ENCODE peak calls at places on chromosomes 6 and 20, in five cellular contexts. One of them, this sample, is unnamed.

GRCh38 chr20:38748863-38749153 is 548 bp downstream of the ACTR5 start:
- DNase-seq in GM10248: no peak
- DNase-seq in neuronal stem cell: no peak
- DNase-seq in hypothalamus: no peak
- DNase-seq in mesothelial cell of epicardium: no peak
- DNase-seq in this sample: no peak

GRCh38 chr6:113585246-113585645 is 271.9 kb upstream of the MARCKS start:
- DNase-seq in hypothalamus: no peak
- DNase-seq in GM10248: no peak
- DNase-seq in neuronal stem cell: no peak
- DNase-seq in mesothelial cell of epicardium: no peak
- DNase-seq in this sample: no peak

GRCh38 chr6:129498950-129499870 is 210.8 kb downstream of the ARHGAP18 start:
- DNase-seq in neuronal stem cell: peak; percentile 62
- DNase-seq in hypothalamus: no peak
- DNase-seq in mesothelial cell of epicardium: no peak
- DNase-seq in GM10248: peak; percentile 32
- DNase-seq in this sample: no peak

GRCh38 chr6:144912474-144912873 is 627.3 kb downstream of the UTRN start:
- DNase-seq in GM10248: no peak
- DNase-seq in mesothelial cell of epicardium: no peak
- DNase-seq in neuronal stem cell: no peak
- DNase-seq in hypothalamus: no peak
- DNase-seq in this sample: peak; percentile 22

GRCh38 chr20:63100926-63101699 is 94.3 kb upstream of the BHLHE23 start:
- DNase-seq in GM10248: no peak
- DNase-seq in mesothelial cell of epicardium: no peak
- DNase-seq in hypothalamus: no peak
- DNase-seq in neuronal stem cell: no peak
- DNase-seq in this sample: no peak

GRCh38 chr20:49166534-49167449 is 21.3 kb downstream of the STAU1 start:
- DNase-seq in neuronal stem cell: no peak
- DNase-seq in mesothelial cell of epicardium: no peak
- DNase-seq in GM10248: peak; percentile 50
- DNase-seq in hypothalamus: no peak
- DNase-seq in this sample: no peak

GRCh38 chr6:11366934-11367637 is 134.6 kb upstream of the NEDD9 start:
- DNase-seq in GM10248: no peak
- DNase-seq in mesothelial cell of epicardium: no peak
- DNase-seq in hypothalamus: no peak
- DNase-seq in neuronal stem cell: peak; percentile 23
- DNase-seq in this sample: no peak

GRCh38 chr6:12440981-12441380 is 150.8 kb downstream of the EDN1 start:
- DNase-seq in hypothalamus: no peak
- DNase-seq in GM10248: no peak
- DNase-seq in mesothelial cell of epicardium: no peak
- DNase-seq in neuronal stem cell: peak; percentile 20
- DNase-seq in this sample: no peak

GRCh38 chr6:15389079-15389758 is 143.3 kb downstream of the JARID2 start:
- DNase-seq in neuronal stem cell: no peak
- DNase-seq in hypothalamus: peak; percentile 50
- DNase-seq in GM10248: no peak
- DNase-seq in mesothelial cell of epicardium: no peak
- DNase-seq in this sample: no peak

GRCh38 chr6:31079656-31080261 is 32.6 kb downstream of the C6orf15 start:
- DNase-seq in neuronal stem cell: peak; percentile 65
- DNase-seq in mesothelial cell of epicardium: peak; percentile 32
- DNase-seq in GM10248: peak; percentile 69
- DNase-seq in hypothalamus: peak; percentile 49
- DNase-seq in this sample: peak; percentile 38

GRCh38 chr6:143806282-143807102 is 36.6 kb upstream of the LTV1 start:
- DNase-seq in mesothelial cell of epicardium: no peak
- DNase-seq in neuronal stem cell: no peak
- DNase-seq in hypothalamus: no peak
- DNase-seq in GM10248: peak; percentile 19
- DNase-seq in this sample: no peak

GRCh38 chr6:123564363-123564762 is 72.4 kb downstream of the TRDN start:
- DNase-seq in neuronal stem cell: no peak
- DNase-seq in GM10248: no peak
- DNase-seq in mesothelial cell of epicardium: no peak
- DNase-seq in hypothalamus: no peak
- DNase-seq in this sample: no peak

GRCh38 chr6:39811835-39812345 is 19.7 kb downstream of the DAAM2 start:
- DNase-seq in hypothalamus: no peak
- DNase-seq in neuronal stem cell: no peak
- DNase-seq in GM10248: no peak
- DNase-seq in mesothelial cell of epicardium: no peak
- DNase-seq in this sample: no peak

GRCh38 chr20:62080249-62080993 is 14.7 kb upstream of the TAF4 start:
- DNase-seq in hypothalamus: no peak
- DNase-seq in GM10248: no peak
- DNase-seq in neuronal stem cell: no peak
- DNase-seq in mesothelial cell of epicardium: no peak
- DNase-seq in this sample: no peak

GRCh38 chr6:131914967-131915751 is 36.0 kb downstream of the CCN2 start:
- DNase-seq in neuronal stem cell: peak; percentile 58
- DNase-seq in hypothalamus: peak; percentile 30
- DNase-seq in mesothelial cell of epicardium: peak; percentile 26
- DNase-seq in GM10248: peak; percentile 51
- DNase-seq in this sample: peak; percentile 17